ENCODE peak calls at places on chromosomes 3 and 15, in six cellular contexts. One of them, this sample, is unnamed.

GRCh38 chr3:33768578-33768977 is 29.9 kb upstream of the PDCD6IP start:
- DNase-seq in AG04450: no peak
- DNase-seq in NCI-H460: no peak
- DNase-seq in T-helper 2 cell: no peak
- DNase-seq in foreskin melanocyte: no peak
- DNase-seq in stimulated activated CD8-positive, alpha-beta memory T cell treated with anti-CD3 and anti-CD28 coated beads, Interleukin-2, amount 100 ng/mL, for 48 hours: no peak
- DNase-seq in this sample: no peak

GRCh38 chr15:51969728-51970127 is 1.9 kb downstream of the LEO1 start:
- DNase-seq in AG04450: no peak
- DNase-seq in NCI-H460: no peak
- DNase-seq in T-helper 2 cell: no peak
- DNase-seq in foreskin melanocyte: no peak
- DNase-seq in stimulated activated CD8-positive, alpha-beta memory T cell treated with anti-CD3 and anti-CD28 coated beads, Interleukin-2, amount 100 ng/mL, for 48 hours: no peak
- DNase-seq in this sample: peak

GRCh38 chr15:99566157-99566900 is 545 bp downstream of the MEF2A start:
- DNase-seq in AG04450: no peak
- DNase-seq in NCI-H460: no peak
- DNase-seq in T-helper 2 cell: peak
- DNase-seq in foreskin melanocyte: no peak
- DNase-seq in stimulated activated CD8-positive, alpha-beta memory T cell treated with anti-CD3 and anti-CD28 coated beads, Interleukin-2, amount 100 ng/mL, for 48 hours: no peak
- DNase-seq in this sample: no peak

GRCh38 chr3:104396974-104397669 is 969.6 kb upstream of the ALCAM start:
- DNase-seq in AG04450: no peak
- DNase-seq in NCI-H460: no peak
- DNase-seq in T-helper 2 cell: no peak
- DNase-seq in foreskin melanocyte: no peak
- DNase-seq in stimulated activated CD8-positive, alpha-beta memory T cell treated with anti-CD3 and anti-CD28 coated beads, Interleukin-2, amount 100 ng/mL, for 48 hours: no peak
- DNase-seq in this sample: no peak

GRCh38 chr3:149377408-149378111 is at the start of gene TM4SF1:
- DNase-seq in AG04450: peak
- DNase-seq in NCI-H460: peak
- DNase-seq in T-helper 2 cell: no peak
- DNase-seq in foreskin melanocyte: peak
- DNase-seq in stimulated activated CD8-positive, alpha-beta memory T cell treated with anti-CD3 and anti-CD28 coated beads, Interleukin-2, amount 100 ng/mL, for 48 hours: no peak
- DNase-seq in this sample: peak

GRCh38 chr15:65653341-65653740 is 31.6 kb downstream of the SLC24A1 start:
- DNase-seq in AG04450: no peak
- DNase-seq in NCI-H460: no peak
- DNase-seq in T-helper 2 cell: no peak
- DNase-seq in foreskin melanocyte: no peak
- DNase-seq in stimulated activated CD8-positive, alpha-beta memory T cell treated with anti-CD3 and anti-CD28 coated beads, Interleukin-2, amount 100 ng/mL, for 48 hours: no peak
- DNase-seq in this sample: no peak

GRCh38 chr3:157789162-157789561 is 285.9 kb upstream of the VEPH1 start:
- DNase-seq in AG04450: no peak
- DNase-seq in NCI-H460: no peak
- DNase-seq in T-helper 2 cell: no peak
- DNase-seq in foreskin melanocyte: no peak
- DNase-seq in stimulated activated CD8-positive, alpha-beta memory T cell treated with anti-CD3 and anti-CD28 coated beads, Interleukin-2, amount 100 ng/mL, for 48 hours: no peak
- DNase-seq in this sample: no peak

GRCh38 chr3:123759311-123759710 is 124.8 kb downstream of the MYLK start:
- DNase-seq in AG04450: no peak
- DNase-seq in NCI-H460: no peak
- DNase-seq in T-helper 2 cell: no peak
- DNase-seq in foreskin melanocyte: no peak
- DNase-seq in stimulated activated CD8-positive, alpha-beta memory T cell treated with anti-CD3 and anti-CD28 coated beads, Interleukin-2, amount 100 ng/mL, for 48 hours: no peak
- DNase-seq in this sample: no peak

GRCh38 chr15:84671211-84671610 is 13.2 kb upstream of the NMB start:
- DNase-seq in AG04450: peak
- DNase-seq in NCI-H460: no peak
- DNase-seq in T-helper 2 cell: no peak
- DNase-seq in foreskin melanocyte: no peak
- DNase-seq in stimulated activated CD8-positive, alpha-beta memory T cell treated with anti-CD3 and anti-CD28 coated beads, Interleukin-2, amount 100 ng/mL, for 48 hours: no peak
- DNase-seq in this sample: peak

GRCh38 chr3:165191476-165191875 is 4.7 kb downstream of the SLITRK3 start:
- DNase-seq in AG04450: no peak
- DNase-seq in NCI-H460: no peak
- DNase-seq in T-helper 2 cell: no peak
- DNase-seq in foreskin melanocyte: no peak
- DNase-seq in stimulated activated CD8-positive, alpha-beta memory T cell treated with anti-CD3 and anti-CD28 coated beads, Interleukin-2, amount 100 ng/mL, for 48 hours: no peak
- DNase-seq in this sample: no peak

GRCh38 chr3:129560931-129561594 is 18.1 kb downstream of the H1-8 start:
- DNase-seq in AG04450: peak
- DNase-seq in NCI-H460: no peak
- DNase-seq in T-helper 2 cell: no peak
- DNase-seq in foreskin melanocyte: peak
- DNase-seq in stimulated activated CD8-positive, alpha-beta memory T cell treated with anti-CD3 and anti-CD28 coated beads, Interleukin-2, amount 100 ng/mL, for 48 hours: no peak
- DNase-seq in this sample: peak

GRCh38 chr3:13581485-13582365 is 32.8 kb downstream of the FBLN2 start:
- DNase-seq in AG04450: no peak
- DNase-seq in NCI-H460: no peak
- DNase-seq in T-helper 2 cell: no peak
- DNase-seq in foreskin melanocyte: no peak
- DNase-seq in stimulated activated CD8-positive, alpha-beta memory T cell treated with anti-CD3 and anti-CD28 coated beads, Interleukin-2, amount 100 ng/mL, for 48 hours: no peak
- DNase-seq in this sample: no peak

GRCh38 chr15:79811406-79812405 is 85.1 kb downstream of the MTHFS start:
- DNase-seq in AG04450: peak
- DNase-seq in NCI-H460: no peak
- DNase-seq in T-helper 2 cell: no peak
- DNase-seq in foreskin melanocyte: peak
- DNase-seq in stimulated activated CD8-positive, alpha-beta memory T cell treated with anti-CD3 and anti-CD28 coated beads, Interleukin-2, amount 100 ng/mL, for 48 hours: no peak
- DNase-seq in this sample: no peak

GRCh38 chr3:151265866-151266265 is 12.5 kb downstream of the P2RY14 start:
- DNase-seq in AG04450: no peak
- DNase-seq in NCI-H460: no peak
- DNase-seq in T-helper 2 cell: no peak
- DNase-seq in foreskin melanocyte: no peak
- DNase-seq in stimulated activated CD8-positive, alpha-beta memory T cell treated with anti-CD3 and anti-CD28 coated beads, Interleukin-2, amount 100 ng/mL, for 48 hours: no peak
- DNase-seq in this sample: no peak

GRCh38 chr15:35944945-35945344 is 399.0 kb upstream of the DPH6 start:
- DNase-seq in AG04450: no peak
- DNase-seq in NCI-H460: no peak
- DNase-seq in T-helper 2 cell: no peak
- DNase-seq in foreskin melanocyte: no peak
- DNase-seq in stimulated activated CD8-positive, alpha-beta memory T cell treated with anti-CD3 and anti-CD28 coated beads, Interleukin-2, amount 100 ng/mL, for 48 hours: no peak
- DNase-seq in this sample: no peak

GRCh38 chr15:95017950-95018349 is 786.6 kb downstream of the MCTP2 start:
- DNase-seq in AG04450: no peak
- DNase-seq in NCI-H460: no peak
- DNase-seq in T-helper 2 cell: no peak
- DNase-seq in foreskin melanocyte: no peak
- DNase-seq in stimulated activated CD8-positive, alpha-beta memory T cell treated with anti-CD3 and anti-CD28 coated beads, Interleukin-2, amount 100 ng/mL, for 48 hours: no peak
- DNase-seq in this sample: no peak

GRCh38 chr3:124584552-124585391 is 145.5 kb upstream of the UMPS start:
- DNase-seq in AG04450: no peak
- DNase-seq in NCI-H460: peak
- DNase-seq in T-helper 2 cell: peak
- DNase-seq in foreskin melanocyte: no peak
- DNase-seq in stimulated activated CD8-positive, alpha-beta memory T cell treated with anti-CD3 and anti-CD28 coated beads, Interleukin-2, amount 100 ng/mL, for 48 hours: no peak
- DNase-seq in this sample: no peak

GRCh38 chr3:136659253-136659652 is 92.9 kb downstream of the STAG1 start:
- DNase-seq in AG04450: peak
- DNase-seq in NCI-H460: no peak
- DNase-seq in T-helper 2 cell: no peak
- DNase-seq in foreskin melanocyte: peak
- DNase-seq in stimulated activated CD8-positive, alpha-beta memory T cell treated with anti-CD3 and anti-CD28 coated beads, Interleukin-2, amount 100 ng/mL, for 48 hours: no peak
- DNase-seq in this sample: peak

GRCh38 chr3:168865022-168865551 is 769.4 kb upstream of the GOLIM4 start:
- DNase-seq in AG04450: no peak
- DNase-seq in NCI-H460: no peak
- DNase-seq in T-helper 2 cell: no peak
- DNase-seq in foreskin melanocyte: peak
- DNase-seq in stimulated activated CD8-positive, alpha-beta memory T cell treated with anti-CD3 and anti-CD28 coated beads, Interleukin-2, amount 100 ng/mL, for 48 hours: no peak
- DNase-seq in this sample: no peak

GRCh38 chr3:111283165-111283564 is 211.5 kb downstream of the NECTIN3 start:
- DNase-seq in AG04450: no peak
- DNase-seq in NCI-H460: no peak
- DNase-seq in T-helper 2 cell: no peak
- DNase-seq in foreskin melanocyte: no peak
- DNase-seq in stimulated activated CD8-positive, alpha-beta memory T cell treated with anti-CD3 and anti-CD28 coated beads, Interleukin-2, amount 100 ng/mL, for 48 hours: no peak
- DNase-seq in this sample: no peak

GRCh38 chr15:37015476-37015875 is 84.9 kb downstream of the MEIS2 start:
- DNase-seq in AG04450: no peak
- DNase-seq in NCI-H460: no peak
- DNase-seq in T-helper 2 cell: no peak
- DNase-seq in foreskin melanocyte: no peak
- DNase-seq in stimulated activated CD8-positive, alpha-beta memory T cell treated with anti-CD3 and anti-CD28 coated beads, Interleukin-2, amount 100 ng/mL, for 48 hours: no peak
- DNase-seq in this sample: no peak

GRCh38 chr15:66456211-66456610 is 41.4 kb downstream of the SNAPC5 start:
- DNase-seq in AG04450: no peak
- DNase-seq in NCI-H460: no peak
- DNase-seq in T-helper 2 cell: no peak
- DNase-seq in foreskin melanocyte: no peak
- DNase-seq in stimulated activated CD8-positive, alpha-beta memory T cell treated with anti-CD3 and anti-CD28 coated beads, Interleukin-2, amount 100 ng/mL, for 48 hours: no peak
- DNase-seq in this sample: no peak

GRCh38 chr3:40043444-40043755 is 234.0 kb downstream of the MYRIP start:
- DNase-seq in AG04450: no peak
- DNase-seq in NCI-H460: no peak
- DNase-seq in T-helper 2 cell: no peak
- DNase-seq in foreskin melanocyte: peak
- DNase-seq in stimulated activated CD8-positive, alpha-beta memory T cell treated with anti-CD3 and anti-CD28 coated beads, Interleukin-2, amount 100 ng/mL, for 48 hours: no peak
- DNase-seq in this sample: no peak